ENCODE peak calls at places on chromosomes 13 and 19, in seven cellular contexts. One of them, this sample, is unnamed.

GRCh38 chr19:11378319-11379189 is 4.1 kb downstream of the SWSAP1 start:
- DNase-seq in mucosa of descending colon: peak
- DNase-seq in stimulated activated CD4-positive, alpha-beta T cell treated with anti-CD3 and anti-CD28 coated beads, Interleukin-4, amount 100 ng/mL, for 1 hour: no peak
- DNase-seq in effector memory CD4-positive, alpha-beta T cell: no peak
- DNase-seq in stimulated activated CD8-positive, alpha-beta memory T cell treated with anti-CD3 and anti-CD28 coated beads, Interleukin-7, amount 100 ng/mL, for 48 hours: no peak
- DNase-seq in tibial nerve: peak
- DNase-seq in AG09319: no peak
- DNase-seq in this sample: no peak

GRCh38 chr13:81917829-81918228 is 1576.9 kb upstream of the SPRY2 start:
- DNase-seq in tibial nerve: no peak
- DNase-seq in stimulated activated CD8-positive, alpha-beta memory T cell treated with anti-CD3 and anti-CD28 coated beads, Interleukin-7, amount 100 ng/mL, for 48 hours: no peak
- DNase-seq in mucosa of descending colon: no peak
- DNase-seq in effector memory CD4-positive, alpha-beta T cell: no peak
- DNase-seq in stimulated activated CD4-positive, alpha-beta T cell treated with anti-CD3 and anti-CD28 coated beads, Interleukin-4, amount 100 ng/mL, for 1 hour: no peak
- DNase-seq in AG09319: no peak
- DNase-seq in this sample: no peak

GRCh38 chr13:22285867-22286632 is 615.2 kb downstream of the FGF9 start:
- DNase-seq in AG09319: no peak
- DNase-seq in stimulated activated CD8-positive, alpha-beta memory T cell treated with anti-CD3 and anti-CD28 coated beads, Interleukin-7, amount 100 ng/mL, for 48 hours: no peak
- DNase-seq in tibial nerve: no peak
- DNase-seq in mucosa of descending colon: no peak
- DNase-seq in effector memory CD4-positive, alpha-beta T cell: no peak
- DNase-seq in stimulated activated CD4-positive, alpha-beta T cell treated with anti-CD3 and anti-CD28 coated beads, Interleukin-4, amount 100 ng/mL, for 1 hour: no peak
- DNase-seq in this sample: peak

GRCh38 chr19:6035026-6035425 is 57.1 kb upstream of the RANBP3 start:
- DNase-seq in stimulated activated CD4-positive, alpha-beta T cell treated with anti-CD3 and anti-CD28 coated beads, Interleukin-4, amount 100 ng/mL, for 1 hour: no peak
- DNase-seq in AG09319: no peak
- DNase-seq in tibial nerve: no peak
- DNase-seq in stimulated activated CD8-positive, alpha-beta memory T cell treated with anti-CD3 and anti-CD28 coated beads, Interleukin-7, amount 100 ng/mL, for 48 hours: no peak
- DNase-seq in mucosa of descending colon: no peak
- DNase-seq in effector memory CD4-positive, alpha-beta T cell: no peak
- DNase-seq in this sample: no peak

GRCh38 chr13:30639671-30640070 is 22.0 kb downstream of the USPL1 start:
- DNase-seq in effector memory CD4-positive, alpha-beta T cell: no peak
- DNase-seq in tibial nerve: no peak
- DNase-seq in mucosa of descending colon: no peak
- DNase-seq in AG09319: no peak
- DNase-seq in stimulated activated CD8-positive, alpha-beta memory T cell treated with anti-CD3 and anti-CD28 coated beads, Interleukin-7, amount 100 ng/mL, for 48 hours: no peak
- DNase-seq in stimulated activated CD4-positive, alpha-beta T cell treated with anti-CD3 and anti-CD28 coated beads, Interleukin-4, amount 100 ng/mL, for 1 hour: no peak
- DNase-seq in this sample: no peak

GRCh38 chr13:31248361-31248760 is 48.6 kb downstream of the B3GLCT start:
- DNase-seq in tibial nerve: no peak
- DNase-seq in stimulated activated CD4-positive, alpha-beta T cell treated with anti-CD3 and anti-CD28 coated beads, Interleukin-4, amount 100 ng/mL, for 1 hour: no peak
- DNase-seq in AG09319: no peak
- DNase-seq in mucosa of descending colon: no peak
- DNase-seq in effector memory CD4-positive, alpha-beta T cell: no peak
- DNase-seq in stimulated activated CD8-positive, alpha-beta memory T cell treated with anti-CD3 and anti-CD28 coated beads, Interleukin-7, amount 100 ng/mL, for 48 hours: no peak
- DNase-seq in this sample: no peak

GRCh38 chr19:55675661-55676354 is 782 bp downstream of the EPN1 start:
- DNase-seq in mucosa of descending colon: no peak
- DNase-seq in stimulated activated CD4-positive, alpha-beta T cell treated with anti-CD3 and anti-CD28 coated beads, Interleukin-4, amount 100 ng/mL, for 1 hour: no peak
- DNase-seq in stimulated activated CD8-positive, alpha-beta memory T cell treated with anti-CD3 and anti-CD28 coated beads, Interleukin-7, amount 100 ng/mL, for 48 hours: no peak
- DNase-seq in effector memory CD4-positive, alpha-beta T cell: no peak
- DNase-seq in tibial nerve: no peak
- DNase-seq in AG09319: no peak
- DNase-seq in this sample: no peak

GRCh38 chr13:27536361-27537101 is 83.8 kb downstream of the LNX2 start:
- DNase-seq in mucosa of descending colon: no peak
- DNase-seq in stimulated activated CD4-positive, alpha-beta T cell treated with anti-CD3 and anti-CD28 coated beads, Interleukin-4, amount 100 ng/mL, for 1 hour: no peak
- DNase-seq in tibial nerve: no peak
- DNase-seq in AG09319: no peak
- DNase-seq in effector memory CD4-positive, alpha-beta T cell: no peak
- DNase-seq in stimulated activated CD8-positive, alpha-beta memory T cell treated with anti-CD3 and anti-CD28 coated beads, Interleukin-7, amount 100 ng/mL, for 48 hours: no peak
- DNase-seq in this sample: no peak

GRCh38 chr13:85661639-85662038 is 137.6 kb downstream of the SLITRK6 start:
- DNase-seq in mucosa of descending colon: no peak
- DNase-seq in tibial nerve: no peak
- DNase-seq in stimulated activated CD8-positive, alpha-beta memory T cell treated with anti-CD3 and anti-CD28 coated beads, Interleukin-7, amount 100 ng/mL, for 48 hours: no peak
- DNase-seq in AG09319: no peak
- DNase-seq in effector memory CD4-positive, alpha-beta T cell: no peak
- DNase-seq in stimulated activated CD4-positive, alpha-beta T cell treated with anti-CD3 and anti-CD28 coated beads, Interleukin-4, amount 100 ng/mL, for 1 hour: no peak
- DNase-seq in this sample: no peak

GRCh38 chr19:54169149-54169731 is 3.7 kb downstream of the TMC4 start:
- DNase-seq in stimulated activated CD4-positive, alpha-beta T cell treated with anti-CD3 and anti-CD28 coated beads, Interleukin-4, amount 100 ng/mL, for 1 hour: no peak
- DNase-seq in effector memory CD4-positive, alpha-beta T cell: no peak
- DNase-seq in stimulated activated CD8-positive, alpha-beta memory T cell treated with anti-CD3 and anti-CD28 coated beads, Interleukin-7, amount 100 ng/mL, for 48 hours: no peak
- DNase-seq in AG09319: no peak
- DNase-seq in mucosa of descending colon: no peak
- DNase-seq in tibial nerve: no peak
- DNase-seq in this sample: no peak

GRCh38 chr13:74250738-74251190 is 116.6 kb upstream of the KLF12 start:
- DNase-seq in stimulated activated CD4-positive, alpha-beta T cell treated with anti-CD3 and anti-CD28 coated beads, Interleukin-4, amount 100 ng/mL, for 1 hour: no peak
- DNase-seq in mucosa of descending colon: no peak
- DNase-seq in stimulated activated CD8-positive, alpha-beta memory T cell treated with anti-CD3 and anti-CD28 coated beads, Interleukin-7, amount 100 ng/mL, for 48 hours: no peak
- DNase-seq in effector memory CD4-positive, alpha-beta T cell: no peak
- DNase-seq in tibial nerve: no peak
- DNase-seq in AG09319: peak
- DNase-seq in this sample: no peak

GRCh38 chr13:20441879-20442278 is 83.8 kb downstream of the CRYL1 start:
- DNase-seq in effector memory CD4-positive, alpha-beta T cell: no peak
- DNase-seq in stimulated activated CD4-positive, alpha-beta T cell treated with anti-CD3 and anti-CD28 coated beads, Interleukin-4, amount 100 ng/mL, for 1 hour: no peak
- DNase-seq in stimulated activated CD8-positive, alpha-beta memory T cell treated with anti-CD3 and anti-CD28 coated beads, Interleukin-7, amount 100 ng/mL, for 48 hours: no peak
- DNase-seq in AG09319: no peak
- DNase-seq in mucosa of descending colon: no peak
- DNase-seq in tibial nerve: no peak
- DNase-seq in this sample: no peak

GRCh38 chr19:6861683-6862286 is 25.6 kb upstream of the ADGRE1 start:
- DNase-seq in mucosa of descending colon: no peak
- DNase-seq in effector memory CD4-positive, alpha-beta T cell: no peak
- DNase-seq in stimulated activated CD8-positive, alpha-beta memory T cell treated with anti-CD3 and anti-CD28 coated beads, Interleukin-7, amount 100 ng/mL, for 48 hours: no peak
- DNase-seq in tibial nerve: no peak
- DNase-seq in AG09319: no peak
- DNase-seq in stimulated activated CD4-positive, alpha-beta T cell treated with anti-CD3 and anti-CD28 coated beads, Interleukin-4, amount 100 ng/mL, for 1 hour: no peak
- DNase-seq in this sample: no peak

GRCh38 chr13:67769063-67769986 is 539.2 kb upstream of the PCDH9 start:
- DNase-seq in stimulated activated CD4-positive, alpha-beta T cell treated with anti-CD3 and anti-CD28 coated beads, Interleukin-4, amount 100 ng/mL, for 1 hour: no peak
- DNase-seq in effector memory CD4-positive, alpha-beta T cell: no peak
- DNase-seq in AG09319: no peak
- DNase-seq in tibial nerve: no peak
- DNase-seq in mucosa of descending colon: no peak
- DNase-seq in stimulated activated CD8-positive, alpha-beta memory T cell treated with anti-CD3 and anti-CD28 coated beads, Interleukin-7, amount 100 ng/mL, for 48 hours: no peak
- DNase-seq in this sample: no peak

GRCh38 chr19:10797541-10798256 is 38.3 kb downstream of the TMED1 start:
- DNase-seq in stimulated activated CD4-positive, alpha-beta T cell treated with anti-CD3 and anti-CD28 coated beads, Interleukin-4, amount 100 ng/mL, for 1 hour: peak
- DNase-seq in mucosa of descending colon: no peak
- DNase-seq in effector memory CD4-positive, alpha-beta T cell: peak
- DNase-seq in tibial nerve: no peak
- DNase-seq in stimulated activated CD8-positive, alpha-beta memory T cell treated with anti-CD3 and anti-CD28 coated beads, Interleukin-7, amount 100 ng/mL, for 48 hours: peak
- DNase-seq in AG09319: no peak
- DNase-seq in this sample: peak